ENCODE peak calls at places on chromosomes 4 and X, in eight cellular contexts. N is DMS 273 treated with DMSO at 0.1 percent for 48 hours; Y is activated CD8-positive, alpha-beta memory T cell treated with anti-CD3 and anti-CD28 coated beads for 4 hours; B is NCI-H1092 treated with DMSO at 0.1 percent for 48 hours; M is AG09309; R is Panc1; F is caudate nucleus; W is T-helper 1 cell. H is an unnamed sample.

GRCh38 chrX:3550160-3550765 is 163.2 kb downstream of the PRKX start:
- DNase-seq in W (no peak), F (no peak), R (no peak), Y (no peak), N (peak), M (no peak), B (no peak), H (no peak)

GRCh38 chr4:157128395-157128794 is 52.4 kb downstream of the GLRB start:
- DNase-seq in F (no peak), B (no peak), M (peak), N (no peak), Y (no peak), W (no peak), R (peak), H (no peak)

GRCh38 chrX:1661048-1661921 is 46.4 kb downstream of the ASMT start:
- DNase-seq in N (no peak), B (no peak), M (no peak), F (peak), Y (peak), R (no peak), W (peak), H (peak)

GRCh38 chrX:147602297-147602696 is 309.4 kb upstream of the FMR1 start:
- DNase-seq in N (no peak), W (no peak), M (no peak), R (no peak), Y (no peak), F (no peak), B (peak), H (no peak)

GRCh38 chr4:47002593-47002992 is 9.2 kb upstream of the GABRA4 start:
- DNase-seq in R (peak), B (no peak), F (no peak), Y (no peak), W (no peak), N (no peak), M (no peak), H (no peak)

GRCh38 chr4:26826721-26827120 is 33.9 kb upstream of the STIM2 start:
- DNase-seq in Y (no peak), B (no peak), F (no peak), N (no peak), R (no peak), M (no peak), W (no peak), H (no peak)

GRCh38 chr4:157821814-157822213 is 351.0 kb downstream of the GASK1B start:
- DNase-seq in B (no peak), W (no peak), N (no peak), M (no peak), F (no peak), Y (no peak), R (no peak), H (no peak)

GRCh38 chr4:89837385-89837995 is 529 bp upstream of the SNCA start:
- DNase-seq in M (no peak), Y (no peak), F (peak), B (peak), N (peak), W (no peak), R (no peak), H (peak)

GRCh38 chr4:106816501-106816900 is 219.6 kb downstream of the DKK2 start:
- DNase-seq in M (peak), R (no peak), N (no peak), W (no peak), F (no peak), B (no peak), Y (no peak), H (no peak)

GRCh38 chr4:10582059-10582686 is 102.4 kb downstream of the CLNK start:
- DNase-seq in W (no peak), R (peak), Y (no peak), M (peak), B (peak), N (no peak), F (no peak), H (peak)

GRCh38 chr4:52853351-52853750 is 8.8 kb upstream of the RASL11B start:
- DNase-seq in N (no peak), M (peak), Y (no peak), B (no peak), F (no peak), W (no peak), R (no peak), H (no peak)

GRCh38 chr4:90127223-90127705 is at the start of gene CCSER1:
- DNase-seq in B (peak), F (peak), W (peak), N (peak), Y (no peak), M (no peak), R (no peak), H (no peak)

GRCh38 chrX:65706041-65706828 is 38.8 kb downstream of the MSN start:
- DNase-seq in N (no peak), R (peak), B (no peak), Y (no peak), F (no peak), W (peak), M (no peak), H (no peak)

GRCh38 chr4:100986360-100986868 is 360.9 kb downstream of the PPP3CA start:
- DNase-seq in W (no peak), B (no peak), Y (no peak), R (no peak), F (no peak), M (no peak), N (no peak), H (peak)

H was measured in NT2/D1.